ENCODE peak calls at places on chromosomes 6 and 20, in ten cellular contexts. One of them, this sample, is unnamed.

GRCh38 chr6:166282394-166283032 is 25.7 kb downstream of the PRR18 start:
- DNase-seq in CD4-positive, CD25-positive, alpha-beta regulatory T cell: no peak
- DNase-seq in Calu3: no peak
- DNase-seq in stimulated activated CD4-positive, alpha-beta T cell treated with anti-CD3 and anti-CD28 coated beads, Interleukin-1b, Interleukin-23, amount 100 ng/mL, for 4 hours: no peak
- DNase-seq in HEK293T: no peak
- DNase-seq in spleen: no peak
- DNase-seq in GDM1: no peak
- DNase-seq in adrenal gland: no peak
- DNase-seq in endodermal cell: no peak
- DNase-seq in GM04503: no peak
- DNase-seq in this sample: no peak

GRCh38 chr6:151154418-151154817 is 85.3 kb upstream of the AKAP12 start:
- DNase-seq in adrenal gland: no peak
- DNase-seq in GM04503: no peak
- DNase-seq in endodermal cell: no peak
- DNase-seq in CD4-positive, CD25-positive, alpha-beta regulatory T cell: no peak
- DNase-seq in stimulated activated CD4-positive, alpha-beta T cell treated with anti-CD3 and anti-CD28 coated beads, Interleukin-1b, Interleukin-23, amount 100 ng/mL, for 4 hours: no peak
- DNase-seq in GDM1: no peak
- DNase-seq in HEK293T: no peak
- DNase-seq in spleen: no peak
- DNase-seq in Calu3: no peak
- DNase-seq in this sample: no peak

GRCh38 chr6:18742406-18742805 is 355.3 kb downstream of the RNF144B start:
- DNase-seq in spleen: no peak
- DNase-seq in stimulated activated CD4-positive, alpha-beta T cell treated with anti-CD3 and anti-CD28 coated beads, Interleukin-1b, Interleukin-23, amount 100 ng/mL, for 4 hours: no peak
- DNase-seq in GM04503: peak
- DNase-seq in HEK293T: no peak
- DNase-seq in GDM1: no peak
- DNase-seq in endodermal cell: no peak
- DNase-seq in adrenal gland: no peak
- DNase-seq in Calu3: no peak
- DNase-seq in CD4-positive, CD25-positive, alpha-beta regulatory T cell: no peak
- DNase-seq in this sample: no peak

GRCh38 chr20:53918949-53919361 is 151.4 kb downstream of the BCAS1 start:
- DNase-seq in stimulated activated CD4-positive, alpha-beta T cell treated with anti-CD3 and anti-CD28 coated beads, Interleukin-1b, Interleukin-23, amount 100 ng/mL, for 4 hours: no peak
- DNase-seq in endodermal cell: peak
- DNase-seq in GM04503: no peak
- DNase-seq in GDM1: no peak
- DNase-seq in CD4-positive, CD25-positive, alpha-beta regulatory T cell: no peak
- DNase-seq in adrenal gland: no peak
- DNase-seq in spleen: no peak
- DNase-seq in Calu3: no peak
- DNase-seq in HEK293T: peak
- DNase-seq in this sample: no peak

GRCh38 chr6:13038315-13039261 is 289.7 kb downstream of the TBC1D7 start:
- DNase-seq in GDM1: no peak
- DNase-seq in spleen: no peak
- DNase-seq in adrenal gland: no peak
- DNase-seq in endodermal cell: no peak
- DNase-seq in stimulated activated CD4-positive, alpha-beta T cell treated with anti-CD3 and anti-CD28 coated beads, Interleukin-1b, Interleukin-23, amount 100 ng/mL, for 4 hours: no peak
- DNase-seq in HEK293T: no peak
- DNase-seq in GM04503: no peak
- DNase-seq in CD4-positive, CD25-positive, alpha-beta regulatory T cell: no peak
- DNase-seq in Calu3: no peak
- DNase-seq in this sample: no peak

GRCh38 chr6:36627801-36628246 is 33.7 kb downstream of the SRSF3 start:
- DNase-seq in endodermal cell: no peak
- DNase-seq in GM04503: peak
- DNase-seq in adrenal gland: peak
- DNase-seq in spleen: peak
- DNase-seq in GDM1: no peak
- DNase-seq in CD4-positive, CD25-positive, alpha-beta regulatory T cell: no peak
- DNase-seq in stimulated activated CD4-positive, alpha-beta T cell treated with anti-CD3 and anti-CD28 coated beads, Interleukin-1b, Interleukin-23, amount 100 ng/mL, for 4 hours: no peak
- DNase-seq in Calu3: no peak
- DNase-seq in HEK293T: no peak
- DNase-seq in this sample: no peak

GRCh38 chr6:32210191-32210601 is 13.7 kb downstream of the NOTCH4 start:
- DNase-seq in GDM1: no peak
- DNase-seq in HEK293T: no peak
- DNase-seq in CD4-positive, CD25-positive, alpha-beta regulatory T cell: no peak
- DNase-seq in stimulated activated CD4-positive, alpha-beta T cell treated with anti-CD3 and anti-CD28 coated beads, Interleukin-1b, Interleukin-23, amount 100 ng/mL, for 4 hours: no peak
- DNase-seq in endodermal cell: no peak
- DNase-seq in Calu3: no peak
- DNase-seq in adrenal gland: no peak
- DNase-seq in spleen: no peak
- DNase-seq in GM04503: no peak
- DNase-seq in this sample: no peak

GRCh38 chr20:2651772-2652723 is at the start of gene NOP56:
- DNase-seq in HEK293T: peak
- DNase-seq in adrenal gland: peak
- DNase-seq in spleen: peak
- DNase-seq in GDM1: peak
- DNase-seq in CD4-positive, CD25-positive, alpha-beta regulatory T cell: peak
- DNase-seq in stimulated activated CD4-positive, alpha-beta T cell treated with anti-CD3 and anti-CD28 coated beads, Interleukin-1b, Interleukin-23, amount 100 ng/mL, for 4 hours: peak
- DNase-seq in endodermal cell: peak
- DNase-seq in Calu3: peak
- DNase-seq in GM04503: peak
- DNase-seq in this sample: peak

GRCh38 chr20:6583134-6583738 is 184.2 kb upstream of the BMP2 start:
- DNase-seq in HEK293T: peak
- DNase-seq in GM04503: no peak
- DNase-seq in GDM1: no peak
- DNase-seq in spleen: peak
- DNase-seq in adrenal gland: peak
- DNase-seq in Calu3: peak
- DNase-seq in stimulated activated CD4-positive, alpha-beta T cell treated with anti-CD3 and anti-CD28 coated beads, Interleukin-1b, Interleukin-23, amount 100 ng/mL, for 4 hours: no peak
- DNase-seq in CD4-positive, CD25-positive, alpha-beta regulatory T cell: peak
- DNase-seq in endodermal cell: peak
- DNase-seq in this sample: no peak

GRCh38 chr6:161068296-161068695 is 76.7 kb downstream of the MAP3K4 start:
- DNase-seq in endodermal cell: no peak
- DNase-seq in GM04503: no peak
- DNase-seq in stimulated activated CD4-positive, alpha-beta T cell treated with anti-CD3 and anti-CD28 coated beads, Interleukin-1b, Interleukin-23, amount 100 ng/mL, for 4 hours: no peak
- DNase-seq in HEK293T: no peak
- DNase-seq in adrenal gland: no peak
- DNase-seq in Calu3: no peak
- DNase-seq in GDM1: no peak
- DNase-seq in CD4-positive, CD25-positive, alpha-beta regulatory T cell: no peak
- DNase-seq in spleen: no peak
- DNase-seq in this sample: no peak

GRCh38 chr6:135087403-135087802 is 32.8 kb upstream of the HBS1L start:
- DNase-seq in GM04503: no peak
- DNase-seq in spleen: no peak
- DNase-seq in adrenal gland: no peak
- DNase-seq in HEK293T: peak
- DNase-seq in GDM1: no peak
- DNase-seq in endodermal cell: no peak
- DNase-seq in stimulated activated CD4-positive, alpha-beta T cell treated with anti-CD3 and anti-CD28 coated beads, Interleukin-1b, Interleukin-23, amount 100 ng/mL, for 4 hours: no peak
- DNase-seq in Calu3: no peak
- DNase-seq in CD4-positive, CD25-positive, alpha-beta regulatory T cell: no peak
- DNase-seq in this sample: no peak

GRCh38 chr6:109024784-109025183 is 69.9 kb downstream of the SESN1 start:
- DNase-seq in CD4-positive, CD25-positive, alpha-beta regulatory T cell: no peak
- DNase-seq in GM04503: no peak
- DNase-seq in spleen: no peak
- DNase-seq in adrenal gland: no peak
- DNase-seq in stimulated activated CD4-positive, alpha-beta T cell treated with anti-CD3 and anti-CD28 coated beads, Interleukin-1b, Interleukin-23, amount 100 ng/mL, for 4 hours: no peak
- DNase-seq in Calu3: no peak
- DNase-seq in endodermal cell: peak
- DNase-seq in GDM1: no peak
- DNase-seq in HEK293T: peak
- DNase-seq in this sample: no peak

GRCh38 chr6:169131356-169131755 is 122.3 kb downstream of the THBS2 start:
- DNase-seq in HEK293T: no peak
- DNase-seq in endodermal cell: no peak
- DNase-seq in Calu3: no peak
- DNase-seq in stimulated activated CD4-positive, alpha-beta T cell treated with anti-CD3 and anti-CD28 coated beads, Interleukin-1b, Interleukin-23, amount 100 ng/mL, for 4 hours: no peak
- DNase-seq in adrenal gland: no peak
- DNase-seq in GDM1: no peak
- DNase-seq in spleen: no peak
- DNase-seq in CD4-positive, CD25-positive, alpha-beta regulatory T cell: no peak
- DNase-seq in GM04503: peak
- DNase-seq in this sample: no peak

GRCh38 chr20:11799131-11799800 is 118.4 kb upstream of the BTBD3 start:
- DNase-seq in endodermal cell: no peak
- DNase-seq in CD4-positive, CD25-positive, alpha-beta regulatory T cell: no peak
- DNase-seq in spleen: no peak
- DNase-seq in Calu3: no peak
- DNase-seq in adrenal gland: no peak
- DNase-seq in HEK293T: no peak
- DNase-seq in GM04503: no peak
- DNase-seq in stimulated activated CD4-positive, alpha-beta T cell treated with anti-CD3 and anti-CD28 coated beads, Interleukin-1b, Interleukin-23, amount 100 ng/mL, for 4 hours: no peak
- DNase-seq in GDM1: no peak
- DNase-seq in this sample: no peak

GRCh38 chr20:33606114-33606771 is 55.9 kb upstream of the C20orf144 start:
- DNase-seq in spleen: no peak
- DNase-seq in endodermal cell: no peak
- DNase-seq in HEK293T: no peak
- DNase-seq in stimulated activated CD4-positive, alpha-beta T cell treated with anti-CD3 and anti-CD28 coated beads, Interleukin-1b, Interleukin-23, amount 100 ng/mL, for 4 hours: no peak
- DNase-seq in GM04503: no peak
- DNase-seq in Calu3: no peak
- DNase-seq in CD4-positive, CD25-positive, alpha-beta regulatory T cell: no peak
- DNase-seq in GDM1: no peak
- DNase-seq in adrenal gland: no peak
- DNase-seq in this sample: no peak

GRCh38 chr20:62704341-62704948 is 4.2 kb upstream of the NTSR1 start:
- DNase-seq in stimulated activated CD4-positive, alpha-beta T cell treated with anti-CD3 and anti-CD28 coated beads, Interleukin-1b, Interleukin-23, amount 100 ng/mL, for 4 hours: no peak
- DNase-seq in Calu3: peak
- DNase-seq in GDM1: no peak
- DNase-seq in GM04503: peak
- DNase-seq in CD4-positive, CD25-positive, alpha-beta regulatory T cell: no peak
- DNase-seq in adrenal gland: peak
- DNase-seq in HEK293T: peak
- DNase-seq in endodermal cell: no peak
- DNase-seq in spleen: peak
- DNase-seq in this sample: peak

GRCh38 chr20:55880361-55880760 is 125.0 kb downstream of the CBLN4 start:
- DNase-seq in Calu3: no peak
- DNase-seq in GDM1: no peak
- DNase-seq in endodermal cell: no peak
- DNase-seq in HEK293T: no peak
- DNase-seq in spleen: no peak
- DNase-seq in CD4-positive, CD25-positive, alpha-beta regulatory T cell: no peak
- DNase-seq in GM04503: no peak
- DNase-seq in stimulated activated CD4-positive, alpha-beta T cell treated with anti-CD3 and anti-CD28 coated beads, Interleukin-1b, Interleukin-23, amount 100 ng/mL, for 4 hours: no peak
- DNase-seq in adrenal gland: no peak
- DNase-seq in this sample: no peak

GRCh38 chr6:147267658-147268057 is 63.4 kb downstream of the STXBP5 start:
- DNase-seq in Calu3: no peak
- DNase-seq in spleen: no peak
- DNase-seq in GDM1: no peak
- DNase-seq in endodermal cell: no peak
- DNase-seq in adrenal gland: no peak
- DNase-seq in stimulated activated CD4-positive, alpha-beta T cell treated with anti-CD3 and anti-CD28 coated beads, Interleukin-1b, Interleukin-23, amount 100 ng/mL, for 4 hours: no peak
- DNase-seq in CD4-positive, CD25-positive, alpha-beta regulatory T cell: no peak
- DNase-seq in GM04503: no peak
- DNase-seq in HEK293T: no peak
- DNase-seq in this sample: no peak

GRCh38 chr6:49339096-49339495 is 124.0 kb downstream of the MMUT start:
- DNase-seq in adrenal gland: no peak
- DNase-seq in CD4-positive, CD25-positive, alpha-beta regulatory T cell: no peak
- DNase-seq in HEK293T: no peak
- DNase-seq in Calu3: no peak
- DNase-seq in GM04503: no peak
- DNase-seq in endodermal cell: no peak
- DNase-seq in GDM1: no peak
- DNase-seq in spleen: no peak
- DNase-seq in stimulated activated CD4-positive, alpha-beta T cell treated with anti-CD3 and anti-CD28 coated beads, Interleukin-1b, Interleukin-23, amount 100 ng/mL, for 4 hours: no peak
- DNase-seq in this sample: no peak

GRCh38 chr20:47370850-47371782 is 14.6 kb upstream of the ZMYND8 start:
- DNase-seq in HEK293T: no peak
- DNase-seq in endodermal cell: peak
- DNase-seq in adrenal gland: no peak
- DNase-seq in spleen: peak
- DNase-seq in stimulated activated CD4-positive, alpha-beta T cell treated with anti-CD3 and anti-CD28 coated beads, Interleukin-1b, Interleukin-23, amount 100 ng/mL, for 4 hours: no peak
- DNase-seq in GM04503: no peak
- DNase-seq in GDM1: no peak
- DNase-seq in Calu3: no peak
- DNase-seq in CD4-positive, CD25-positive, alpha-beta regulatory T cell: no peak
- DNase-seq in this sample: no peak

GRCh38 chr20:43904778-43905177 is 9.9 kb upstream of the TOX2 start:
- DNase-seq in adrenal gland: no peak
- DNase-seq in CD4-positive, CD25-positive, alpha-beta regulatory T cell: no peak
- DNase-seq in HEK293T: no peak
- DNase-seq in Calu3: peak
- DNase-seq in GM04503: no peak
- DNase-seq in GDM1: no peak
- DNase-seq in stimulated activated CD4-positive, alpha-beta T cell treated with anti-CD3 and anti-CD28 coated beads, Interleukin-1b, Interleukin-23, amount 100 ng/mL, for 4 hours: no peak
- DNase-seq in spleen: no peak
- DNase-seq in endodermal cell: no peak
- DNase-seq in this sample: no peak

GRCh38 chr6:133377219-133377618 is 136.1 kb downstream of the EYA4 start:
- DNase-seq in GM04503: no peak
- DNase-seq in Calu3: no peak
- DNase-seq in spleen: no peak
- DNase-seq in endodermal cell: no peak
- DNase-seq in stimulated activated CD4-positive, alpha-beta T cell treated with anti-CD3 and anti-CD28 coated beads, Interleukin-1b, Interleukin-23, amount 100 ng/mL, for 4 hours: no peak
- DNase-seq in HEK293T: no peak
- DNase-seq in GDM1: no peak
- DNase-seq in CD4-positive, CD25-positive, alpha-beta regulatory T cell: no peak
- DNase-seq in adrenal gland: no peak
- DNase-seq in this sample: no peak

GRCh38 chr20:57395111-57395959 is 4.1 kb downstream of the RBM38 start:
- DNase-seq in HEK293T: no peak
- DNase-seq in GDM1: no peak
- DNase-seq in CD4-positive, CD25-positive, alpha-beta regulatory T cell: no peak
- DNase-seq in adrenal gland: peak
- DNase-seq in Calu3: no peak
- DNase-seq in spleen: peak
- DNase-seq in GM04503: no peak
- DNase-seq in stimulated activated CD4-positive, alpha-beta T cell treated with anti-CD3 and anti-CD28 coated beads, Interleukin-1b, Interleukin-23, amount 100 ng/mL, for 4 hours: no peak
- DNase-seq in endodermal cell: peak
- DNase-seq in this sample: no peak

GRCh38 chr6:154731296-154732218 is 1.7 kb upstream of the SCAF8 start:
- DNase-seq in CD4-positive, CD25-positive, alpha-beta regulatory T cell: no peak
- DNase-seq in GDM1: no peak
- DNase-seq in spleen: no peak
- DNase-seq in GM04503: no peak
- DNase-seq in HEK293T: peak
- DNase-seq in adrenal gland: no peak
- DNase-seq in endodermal cell: peak
- DNase-seq in stimulated activated CD4-positive, alpha-beta T cell treated with anti-CD3 and anti-CD28 coated beads, Interleukin-1b, Interleukin-23, amount 100 ng/mL, for 4 hours: no peak
- DNase-seq in Calu3: no peak
- DNase-seq in this sample: no peak

GRCh38 chr6:101392561-101393230 is 812 bp upstream of the GRIK2 start:
- DNase-seq in GM04503: no peak
- DNase-seq in CD4-positive, CD25-positive, alpha-beta regulatory T cell: no peak
- DNase-seq in Calu3: no peak
- DNase-seq in HEK293T: peak
- DNase-seq in spleen: no peak
- DNase-seq in endodermal cell: peak
- DNase-seq in adrenal gland: no peak
- DNase-seq in GDM1: no peak
- DNase-seq in stimulated activated CD4-positive, alpha-beta T cell treated with anti-CD3 and anti-CD28 coated beads, Interleukin-1b, Interleukin-23, amount 100 ng/mL, for 4 hours: no peak
- DNase-seq in this sample: no peak

GRCh38 chr6:30611150-30611855 is 5.7 kb downstream of the PPP1R10 start:
- DNase-seq in GDM1: no peak
- DNase-seq in GM04503: no peak
- DNase-seq in endodermal cell: no peak
- DNase-seq in spleen: no peak
- DNase-seq in CD4-positive, CD25-positive, alpha-beta regulatory T cell: no peak
- DNase-seq in Calu3: no peak
- DNase-seq in stimulated activated CD4-positive, alpha-beta T cell treated with anti-CD3 and anti-CD28 coated beads, Interleukin-1b, Interleukin-23, amount 100 ng/mL, for 4 hours: no peak
- DNase-seq in adrenal gland: no peak
- DNase-seq in HEK293T: no peak
- DNase-seq in this sample: no peak

GRCh38 chr6:22108199-22108598 is 188.6 kb downstream of the PRL start:
- DNase-seq in HEK293T: no peak
- DNase-seq in spleen: no peak
- DNase-seq in endodermal cell: no peak
- DNase-seq in CD4-positive, CD25-positive, alpha-beta regulatory T cell: no peak
- DNase-seq in Calu3: no peak
- DNase-seq in GDM1: no peak
- DNase-seq in stimulated activated CD4-positive, alpha-beta T cell treated with anti-CD3 and anti-CD28 coated beads, Interleukin-1b, Interleukin-23, amount 100 ng/mL, for 4 hours: no peak
- DNase-seq in adrenal gland: no peak
- DNase-seq in GM04503: peak
- DNase-seq in this sample: no peak

GRCh38 chr20:11232249-11232648 is 558.5 kb upstream of the JAG1 start:
- DNase-seq in spleen: no peak
- DNase-seq in endodermal cell: no peak
- DNase-seq in GDM1: no peak
- DNase-seq in stimulated activated CD4-positive, alpha-beta T cell treated with anti-CD3 and anti-CD28 coated beads, Interleukin-1b, Interleukin-23, amount 100 ng/mL, for 4 hours: no peak
- DNase-seq in CD4-positive, CD25-positive, alpha-beta regulatory T cell: no peak
- DNase-seq in GM04503: no peak
- DNase-seq in adrenal gland: no peak
- DNase-seq in HEK293T: no peak
- DNase-seq in Calu3: no peak
- DNase-seq in this sample: no peak

This sample was measured in smooth muscle cell of the brain vasculature.